ENCODE peak calls at places on chromosomes 16 and 17, in ten cellular contexts. O, C, I, Y, Q, R, M, V, N and H are unnamed samples. For H3K9me3, the result is how much of the 10 kb centered on the place peaks cover.

GRCh38 chr17:14138649-14139048 is 69.3 kb downstream of the COX10 start:
- DNase-seq in O (no peak), C (no peak), I (no peak), Y (no peak), Q (no peak), R (no peak), M (no peak), V (no peak), N (no peak), H (no peak)

GRCh38 chr17:9003355-9004131 is 17.8 kb upstream of the NTN1 start:
- DNase-seq in O (no peak), C (peak), I (no peak), Y (no peak), Q (no peak), R (no peak), M (no peak), V (no peak), N (no peak), H (no peak)

GRCh38 chr17:13940858-13941665 is 128.2 kb upstream of the COX10 start:
- DNase-seq in O (no peak), C (no peak), I (no peak), Y (no peak), Q (no peak), R (no peak), M (no peak), V (no peak), N (peak), H (no peak)

GRCh38 chr17:30930495-30930894 is 8.8 kb downstream of the ADAP2 start:
- DNase-seq in O (no peak), C (no peak), I (peak), Y (no peak), Q (no peak), R (no peak), M (no peak), V (no peak), N (no peak), H (no peak)

GRCh38 chr17:3692346-3692745 is 3.6 kb downstream of the P2RX5 start:
- DNase-seq in O (no peak), C (no peak), I (no peak), Y (no peak), Q (no peak), R (no peak), M (no peak), V (no peak), N (no peak), H (no peak)

GRCh38 chr16:85842435-85842834 is 42.9 kb downstream of the COX4I1 start:
- DNase-seq in O (no peak), C (no peak), I (no peak), Y (no peak), Q (no peak), R (no peak), M (no peak), V (no peak), N (no peak), H (no peak)

GRCh38 chr17:65743313-65743665 is 181.8 kb upstream of the AXIN2 start:
- DNase-seq in O (no peak), C (no peak), I (no peak), Y (no peak), Q (no peak), R (no peak), M (no peak), V (no peak), N (no peak), H (no peak)

GRCh38 chr16:14202697-14203096 is 131.6 kb downstream of the MRTFB start:
- DNase-seq in O (no peak), C (peak), I (no peak), Y (no peak), Q (peak), R (no peak), M (no peak), V (no peak), N (peak), H (no peak)

GRCh38 chr17:44987194-44987882 is 19.2 kb upstream of the C1QL1 start:
- DNase-seq in O (no peak), C (no peak), I (no peak), Y (no peak), Q (no peak), R (no peak), M (no peak), V (no peak), N (no peak), H (no peak)

GRCh38 chr17:34393401-34393800 is 30.4 kb upstream of the CCL1 start:
- DNase-seq in O (no peak), C (peak), I (no peak), Y (no peak), Q (no peak), R (no peak), M (no peak), V (no peak), N (no peak), H (no peak)

GRCh38 chr17:61547113-61547512 is 43.9 kb downstream of the NACA2 start:
- DNase-seq in O (no peak), C (no peak), I (no peak), Y (no peak), Q (no peak), R (no peak), M (no peak), V (no peak), N (no peak), H (no peak)

GRCh38 chr16:86239381-86239780 is 270.9 kb upstream of the FOXF1 start:
- DNase-seq in O (no peak), C (no peak), I (no peak), Y (no peak), Q (no peak), R (no peak), M (no peak), V (no peak), N (no peak), H (peak)

DNA sequence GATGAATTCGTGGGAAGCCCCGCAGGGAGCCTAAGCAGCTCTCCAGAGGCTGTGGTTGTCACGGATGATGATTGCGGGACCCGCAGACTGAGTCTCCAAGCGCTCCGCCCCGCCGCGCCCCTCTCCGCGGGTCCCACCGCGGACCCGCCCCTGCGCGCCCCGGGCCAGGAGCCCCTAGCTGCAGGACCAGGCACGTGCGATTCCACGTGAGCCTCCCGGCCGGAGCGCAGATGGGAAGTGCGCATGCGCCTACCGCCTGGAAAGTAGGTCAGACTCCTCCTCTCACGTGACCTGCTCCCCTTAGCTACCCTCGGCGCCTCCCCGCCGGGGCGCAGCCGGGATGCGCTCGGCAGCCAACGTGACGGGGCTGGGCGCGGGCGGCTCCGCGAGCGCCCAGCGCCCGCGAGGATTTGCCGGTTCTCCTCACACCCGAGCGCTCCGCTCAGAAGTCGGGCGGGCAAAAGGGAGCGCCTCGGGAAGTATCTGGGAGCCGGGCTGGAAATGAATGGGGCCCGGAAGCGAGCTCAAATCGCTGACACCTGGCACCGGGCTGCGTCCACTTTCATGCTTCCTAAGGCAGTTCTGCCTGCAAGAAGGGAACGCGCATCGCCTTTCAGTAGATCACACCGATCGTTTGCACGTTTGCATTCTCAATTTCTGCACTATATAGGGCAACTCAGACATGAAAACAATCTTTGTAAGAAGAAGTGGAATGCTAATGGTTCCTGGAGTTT is 26.4 kb upstream of the HLF start:
- DNase-seq in O (peak), C (peak), I (peak), Y (peak), Q (peak), R (peak), M (peak), V (peak), N (peak), H (peak)
- TF ChIP-seq POLR2AphosphoS5 in O (peak), C (no peak), I (peak), Y (peak), Q (no peak), R (peak), M (peak), V (no peak), N (peak), H (peak)

DNA sequence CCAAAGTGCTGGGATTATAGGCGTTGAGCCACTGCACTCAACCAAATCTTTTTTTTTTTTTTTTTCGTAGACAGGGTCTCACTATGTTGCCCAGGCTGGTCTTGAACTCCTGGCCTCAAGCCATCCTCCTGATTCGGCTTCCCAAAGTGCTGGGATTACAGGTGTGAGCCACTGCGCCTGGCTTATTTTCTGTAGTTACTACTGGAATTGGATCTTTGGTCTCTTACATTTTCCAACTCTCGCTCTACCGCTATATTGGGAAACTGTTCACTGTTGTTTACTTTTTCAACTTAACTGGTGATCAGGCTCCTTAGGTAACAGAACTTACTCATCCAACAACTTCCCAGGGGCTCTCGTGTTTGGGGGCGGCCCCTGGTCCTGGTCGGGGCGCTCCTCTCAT is 14.1 kb downstream of the ZNF200 start:
- DNase-seq in O (no peak), C (no peak), I (no peak), Y (no peak), Q (no peak), R (no peak), M (no peak), V (no peak), N (no peak), H (no peak)
- H3K9me3 ChIP-seq in O (under half), C (under half), I (half or more), Y (under half), Q (under half), R (under half), M (under half), V (under half), N (under half), H (under half)

GRCh38 chr17:47840742-47841487 is at the start of gene SCRN2:
- DNase-seq in O (peak), C (peak), I (peak), Y (peak), Q (peak), R (peak), M (no peak), V (peak), N (peak), H (peak)

GRCh38 chr17:47838636-47839035 is 2.4 kb downstream of the SCRN2 start:
- DNase-seq in O (no peak), C (no peak), I (no peak), Y (peak), Q (no peak), R (no peak), M (no peak), V (no peak), N (no peak), H (no peak)

GRCh38 chr17:47841488-47842308 is 625 bp upstream of the SCRN2 start:
- DNase-seq in O (no peak), C (no peak), I (no peak), Y (no peak), Q (no peak), R (no peak), M (no peak), V (no peak), N (no peak), H (no peak)

GRCh38 chr17:47839071-47839470 is 2.0 kb downstream of the SCRN2 start:
- DNase-seq in O (no peak), C (no peak), I (no peak), Y (no peak), Q (no peak), R (no peak), M (no peak), V (no peak), N (no peak), H (no peak)

GRCh38 chr17:47839899-47840741 is 953 bp downstream of the SCRN2 start:
- DNase-seq in O (no peak), C (no peak), I (no peak), Y (no peak), Q (no peak), R (no peak), M (no peak), V (no peak), N (no peak), H (no peak)
- H3K4me3 ChIP-seq in O (peak), C (peak), I (peak), Y (peak), Q (peak), R (peak), M (peak), V (peak), N (peak), H (peak)

GRCh38 chr17:59330314-59330942 is 1.0 kb upstream of the YPEL2 start:
- DNase-seq in O (no peak), C (no peak), I (peak), Y (peak), Q (no peak), R (peak), M (no peak), V (no peak), N (no peak), H (peak)
- TF ChIP-seq POLR2AphosphoS5 in O (no peak), C (no peak), I (no peak), Y (peak), Q (no peak), R (peak), M (no peak), V (no peak), N (no peak), H (no peak)

GRCh38 chr16:3295209-3295608 is 10.0 kb downstream of the TIGD7 start:
- DNase-seq in O (no peak), C (no peak), I (no peak), Y (no peak), Q (no peak), R (no peak), M (no peak), V (no peak), N (no peak), H (no peak)
- H3K9me3 ChIP-seq in O (half or more), C (under half), I (half or more), Y (half or more), Q (under half), R (half or more), M (under half), V (under half), N (under half), H (under half)

GRCh38 chr16:31913668-31914067 is 40.1 kb downstream of the ZNF267 start:
- DNase-seq in O (no peak), C (no peak), I (no peak), Y (no peak), Q (no peak), R (no peak), M (no peak), V (no peak), N (no peak), H (no peak)

GRCh38 chr16:31920373-31920772 is 46.8 kb downstream of the ZNF267 start:
- DNase-seq in O (no peak), C (no peak), I (no peak), Y (no peak), Q (no peak), R (no peak), M (no peak), V (no peak), N (no peak), H (no peak)

GRCh38 chr16:31916056-31916488 is 42.5 kb downstream of the ZNF267 start:
- DNase-seq in O (no peak), C (no peak), I (no peak), Y (no peak), Q (no peak), R (no peak), M (no peak), V (no peak), N (no peak), H (no peak)
- H3K4me3 ChIP-seq in O (no peak), C (no peak), I (no peak), Y (no peak), Q (no peak), R (no peak), M (no peak), V (no peak), N (no peak), H (no peak)